ENCODE peak calls at places on chromosome 13, in four cellular contexts. M is iris pigment epithelial cell; G is HEK293T; Q is stimulated activated CD8-positive, alpha-beta memory T cell treated with anti-CD3 and anti-CD28 coated beads, Interleukin-4, amount 100 ng/mL, for 24 hours. A is an unnamed sample.

GRCh38 chr13:55816976-55817601 is 1323.6 kb upstream of the PRR20A start:
- DNase-seq in M (no peak), G (no peak), Q (no peak), A (no peak)

GRCh38 chr13:94178625-94179244 is 300.7 kb downstream of the DCT start:
- DNase-seq in M (peak), G (no peak), Q (no peak), A (no peak)

GRCh38 chr13:112658807-112659206 is 31.0 kb upstream of the ATP11A start:
- DNase-seq in M (no peak), Q (no peak), G (no peak), A (no peak)

GRCh38 chr13:113774177-113775107 is 15.4 kb downstream of the TMEM255B start:
- DNase-seq in Q (no peak), M (peak), G (no peak), A (no peak)

GRCh38 chr13:63517376-63517775 is 2101.7 kb upstream of the PCDH20 start:
- DNase-seq in Q (no peak), G (peak), M (peak), A (no peak)

GRCh38 chr13:98299954-98300350 is 122.9 kb upstream of the RNF113B start:
- DNase-seq in G (no peak), Q (no peak), M (no peak), A (no peak)

GRCh38 chr13:74871671-74872070 is 610.3 kb downstream of the TBC1D4 start:
- DNase-seq in G (no peak), M (no peak), Q (no peak), A (no peak)

GRCh38 chr13:94516456-94516855 is 37.0 kb upstream of the DCT start:
- DNase-seq in G (no peak), M (no peak), Q (no peak), A (no peak)

GRCh38 chr13:65907656-65908441 is 1322.3 kb downstream of the PCDH9 start:
- DNase-seq in G (no peak), M (peak), Q (no peak), A (no peak)

GRCh38 chr13:101965096-101965495 is 436.8 kb downstream of the FGF14 start:
- DNase-seq in Q (no peak), G (no peak), M (peak), A (no peak)

GRCh38 chr13:34469212-34469983 is 472.7 kb upstream of the NBEA start:
- DNase-seq in M (peak), G (no peak), Q (no peak), A (no peak)

GRCh38 chr13:111911141-111911720 is 155.7 kb upstream of the SOX1 start:
- DNase-seq in M (no peak), Q (no peak), G (no peak), A (no peak)

GRCh38 chr13:111505175-111505777 is 184.8 kb downstream of the TEX29 start:
- DNase-seq in Q (no peak), M (no peak), G (peak), A (no peak)

GRCh38 chr13:67158903-67159302 is 71.2 kb downstream of the PCDH9 start:
- DNase-seq in M (no peak), Q (no peak), G (no peak), A (no peak)

GRCh38 chr13:29975287-29975686 is 124.9 kb upstream of the UBL3 start:
- DNase-seq in M (no peak), Q (no peak), G (no peak), A (no peak)

GRCh38 chr13:25910243-25910642 is 141.6 kb downstream of the SHISA2 start:
- DNase-seq in G (no peak), Q (no peak), M (no peak), A (no peak)

GRCh38 chr13:106318941-106319411 is 216.5 kb downstream of the EFNB2 start:
- DNase-seq in G (no peak), Q (no peak), M (peak), A (no peak)

GRCh38 chr13:32446220-32446619 is 18.3 kb upstream of the N4BP2L1 start:
- DNase-seq in Q (no peak), G (no peak), M (no peak), A (no peak)

GRCh38 chr13:40456397-40456958 is 210.0 kb downstream of the FOXO1 start:
- DNase-seq in M (no peak), Q (no peak), G (no peak), A (no peak)

GRCh38 chr13:64078480-64078936 is 2662.9 kb upstream of the PCDH20 start:
- DNase-seq in M (no peak), Q (no peak), G (no peak), A (no peak)

GRCh38 chr13:101988140-101988539 is 413.7 kb downstream of the FGF14 start:
- DNase-seq in G (no peak), M (no peak), Q (no peak), A (no peak)

GRCh38 chr13:94707400-94708021 is 4.8 kb downstream of the SOX21 start:
- DNase-seq in M (no peak), G (peak), Q (no peak), A (no peak)

GRCh38 chr13:75788494-75788991 is 152.4 kb downstream of the LMO7 start:
- DNase-seq in G (no peak), Q (no peak), M (peak), A (no peak)

GRCh38 chr13:29619995-29620394 is 24.5 kb upstream of the SLC7A1 start:
- DNase-seq in G (no peak), Q (no peak), M (peak), A (no peak)